ENCODE peak calls at places on chromosomes 16 and 17, in five cellular contexts. V is A549, R is endothelial cell of umbilical vein, I is GM12878, O is K562. P is an unnamed sample.

GRCh38 chr16:74700206-74701040 is at the start of gene MLKL:
- DNase-seq in V (peak; percentile 72), R (peak; percentile 69), I (peak; percentile 11), O (peak; percentile 46), P (peak; percentile 92)

GRCh38 chr17:79064026-79064425 is 10.6 kb upstream of the ENGASE start:
- DNase-seq in V (no peak), R (no peak), I (no peak), O (no peak), P (no peak)

GRCh38 chr16:89357055-89357454 is 133.3 kb downstream of the ANKRD11 start:
- DNase-seq in V (no peak), R (no peak), I (no peak), O (peak; percentile 55), P (no peak)

GRCh38 chr16:53611151-53611802 is 92.4 kb downstream of the RPGRIP1L start:
- DNase-seq in V (no peak), R (no peak), I (no peak), O (no peak), P (no peak)

GRCh38 chr16:71645450-71645849 is 19.5 kb downstream of the MARVELD3 start:
- DNase-seq in V (peak; percentile 70), R (no peak), I (no peak), O (peak; percentile 60), P (peak; percentile 61)

GRCh38 chr17:596763-597644 is 117.6 kb downstream of the VPS53 start:
- DNase-seq in V (no peak), R (peak; percentile 53), I (no peak), O (peak; percentile 15), P (no peak)

GRCh38 chr17:19800571-19800970 is 52.5 kb upstream of the ALDH3A1 start:
- DNase-seq in V (no peak), R (no peak), I (no peak), O (no peak), P (peak; percentile 17)

GRCh38 chr17:62892870-62893338 is 73.1 kb upstream of the TANC2 start:
- DNase-seq in V (peak; percentile 74), R (peak; percentile 83), I (no peak), O (no peak), P (peak; percentile 92)

GRCh38 chr17:969767-970387 is 9.7 kb downstream of the NXN start:
- DNase-seq in V (no peak), R (no peak), I (no peak), O (peak; percentile 24), P (no peak)

DNA sequence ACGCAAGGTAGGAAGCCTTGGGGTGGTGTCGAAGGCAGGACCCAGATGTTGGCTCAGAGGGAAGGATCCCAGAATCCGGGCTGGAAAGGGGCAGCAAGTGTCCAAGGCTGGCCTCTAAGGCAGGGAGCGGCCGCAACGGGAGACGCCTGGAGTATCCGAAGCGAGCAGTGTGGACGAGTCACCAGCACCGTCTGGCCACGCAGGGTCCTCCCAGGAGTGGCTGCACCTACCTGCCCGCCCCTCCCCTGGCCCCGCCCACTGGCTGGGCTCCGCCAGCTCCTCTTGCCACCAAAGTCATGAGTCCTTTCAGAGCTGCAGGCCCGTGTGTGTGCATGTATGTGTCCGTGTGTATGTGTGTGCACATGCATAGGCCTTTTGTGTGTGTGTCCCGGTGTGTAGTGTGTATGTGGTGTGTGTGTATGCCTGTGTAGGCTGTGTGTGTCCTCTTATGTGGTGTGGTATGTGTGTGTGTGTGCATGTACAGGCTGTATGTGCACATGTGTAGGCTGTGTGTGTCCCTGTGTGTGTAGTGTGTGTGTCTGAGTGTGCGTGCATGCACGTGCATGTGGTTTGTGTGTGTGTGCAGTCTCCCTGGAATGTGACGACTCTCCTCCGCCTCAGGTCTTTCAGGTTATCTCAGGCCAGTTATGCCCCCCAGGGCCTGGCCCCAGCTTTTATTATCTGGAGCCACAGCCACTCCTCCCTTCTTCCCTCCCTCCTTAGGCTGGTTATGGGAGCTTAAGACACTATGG is at the start of gene PRSS8:
- DNase-seq in V (no peak), R (no peak), I (no peak), O (peak; percentile 61), P (no peak)
- TF ChIP-seq POLR2A in V (no peak), R (no peak), I (no peak), O (no peak), P (no peak)

GRCh38 chr17:16922386-16923096 is 49.4 kb downstream of the TNFRSF13B start:
- DNase-seq in V (no peak), R (no peak), I (no peak), O (no peak), P (peak; percentile 32)
- TF ChIP-seq CTCF in V (no peak), R (no peak), I (peak; percentile 42), O (peak; percentile 31), P (no peak)

DNA sequence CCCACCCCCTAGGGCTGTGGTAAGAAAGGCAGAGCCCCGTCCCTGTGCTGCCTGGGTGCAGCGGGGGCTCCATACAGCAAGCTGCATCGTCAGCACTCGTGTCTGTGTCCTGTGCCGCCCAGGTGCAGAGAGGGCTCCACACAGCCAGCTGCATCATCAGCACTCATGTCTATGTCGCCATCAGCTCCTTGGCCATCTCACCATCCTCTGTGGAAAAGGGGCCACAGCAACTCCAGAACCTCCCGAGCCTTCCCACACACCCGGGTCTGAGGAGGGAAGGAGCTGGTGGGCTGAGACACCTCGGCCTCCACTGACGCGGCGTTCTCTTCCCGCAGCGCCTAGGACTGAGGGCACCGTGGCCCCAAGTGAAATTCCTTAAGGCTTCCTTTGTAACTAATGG is 72.9 kb upstream of the CHMP6 start:
- DNase-seq in V (no peak), R (no peak), I (no peak), O (no peak), P (no peak)
- TF ChIP-seq MYC in V (no peak), R (no peak), I (no peak), O (no peak), P (no peak)

DNA sequence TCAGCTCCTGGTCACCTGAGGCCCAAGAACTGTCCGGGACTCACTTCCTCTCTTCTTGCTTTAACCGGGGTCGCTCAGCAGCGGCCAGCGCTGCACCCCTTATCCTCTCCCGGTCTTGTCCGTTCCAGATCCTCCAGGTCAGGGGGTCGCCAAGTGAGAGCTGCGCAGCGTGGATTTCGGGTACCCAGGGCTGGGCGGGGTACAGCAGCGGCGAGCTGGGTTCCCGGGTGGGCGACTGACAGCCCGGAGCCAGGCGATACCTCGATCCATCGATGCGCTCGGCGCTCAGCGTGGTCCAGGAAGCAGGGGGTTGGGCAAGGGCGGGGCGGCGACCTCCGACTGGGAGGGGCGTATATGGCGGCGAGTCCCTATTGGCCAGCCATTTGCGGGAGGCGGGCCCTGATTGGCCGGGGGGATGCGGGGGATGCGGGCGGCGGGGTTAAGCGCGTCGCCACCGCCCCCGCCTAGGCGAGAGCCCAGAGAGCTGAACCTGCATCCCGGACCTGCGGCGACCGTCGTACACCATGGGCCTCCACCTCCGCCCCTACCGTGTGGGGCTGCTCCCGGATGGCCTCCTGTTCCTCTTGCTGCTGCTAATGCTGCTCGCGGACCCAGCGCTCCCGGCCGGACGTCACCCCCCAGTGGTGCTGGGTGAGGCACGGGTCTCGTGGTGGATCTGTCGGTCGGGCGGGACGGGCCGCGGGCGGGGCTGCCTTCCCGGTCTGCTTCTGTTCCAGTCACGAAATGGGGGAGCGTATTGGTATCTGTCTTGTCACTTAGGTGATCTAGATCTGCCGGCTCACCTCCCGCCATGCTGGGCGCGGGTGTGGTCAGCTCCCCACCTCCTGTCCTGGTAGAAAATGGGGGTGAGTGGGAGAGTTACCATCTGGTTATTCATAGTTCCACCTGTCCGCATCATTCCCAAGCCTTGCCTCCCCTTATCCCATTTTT is at the start of gene PLA2G15:
- DNase-seq in V (peak; percentile 89), R (peak; percentile 93), I (no peak), O (peak; percentile 100), P (peak; percentile 97)
- TF ChIP-seq POLR2A in V (peak; percentile 55), R (peak; percentile 78), I (peak; percentile 87), O (peak; percentile 65), P (no peak)

DNA sequence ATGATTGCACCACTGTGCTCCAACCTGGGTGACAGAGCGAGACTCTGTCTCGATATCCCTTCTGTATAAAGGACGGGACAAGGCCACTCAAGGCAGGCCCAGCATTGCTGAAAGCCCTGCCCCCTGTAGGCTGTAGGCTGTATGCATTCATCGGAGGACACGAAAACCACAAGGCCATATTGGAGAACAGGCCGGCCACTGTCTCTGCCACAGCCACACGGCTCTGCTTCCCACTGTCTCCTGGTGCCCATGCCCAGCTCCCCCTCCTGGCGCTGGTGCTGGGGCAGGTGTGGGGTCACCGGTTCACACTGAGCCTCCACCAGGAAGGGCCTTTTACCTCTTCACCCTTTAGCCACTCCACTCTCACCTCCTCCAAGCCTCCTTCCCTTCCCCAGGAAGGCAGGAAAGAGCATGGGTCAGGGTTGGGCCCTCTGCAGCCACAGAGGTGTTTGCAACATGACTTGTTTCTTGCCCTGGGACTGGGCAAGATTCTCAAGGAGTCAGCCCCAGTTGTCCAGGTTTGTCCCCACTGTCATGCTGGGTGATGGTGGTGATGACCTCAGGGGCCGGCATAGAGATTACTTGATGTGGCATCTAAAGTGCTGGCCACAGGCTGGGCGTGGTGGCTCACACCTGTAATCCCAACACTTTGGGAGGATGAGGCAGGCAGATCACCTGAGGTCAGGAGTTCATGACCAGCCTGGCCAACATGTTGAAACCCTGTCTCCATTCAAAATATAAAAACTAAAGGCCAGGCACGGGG is 5.3 kb upstream of the NTN3 start:
- DNase-seq in V (peak; percentile 25), R (no peak), I (no peak), O (no peak), P (peak; percentile 71)
- TF ChIP-seq CTCF in V (no peak), R (peak; percentile 24), I (peak; percentile 16), O (peak; percentile 55), P (peak; percentile 54)

GRCh38 chr16:82043680-82044584 is 8.9 kb downstream of the HSD17B2 start:
- DNase-seq in V (no peak), R (no peak), I (no peak), O (no peak), P (no peak)

GRCh38 chr16:82042841-82043240 is 7.8 kb downstream of the HSD17B2 start:
- DNase-seq in V (no peak), R (no peak), I (no peak), O (no peak), P (no peak)

GRCh38 chr16:82045471-82046178 is 10.6 kb downstream of the HSD17B2 start:
- DNase-seq in V (no peak), R (no peak), I (no peak), O (no peak), P (no peak)

GRCh38 chr16:82046541-82046940 is 11.5 kb downstream of the HSD17B2 start:
- DNase-seq in V (no peak), R (no peak), I (no peak), O (no peak), P (no peak)

DNA sequence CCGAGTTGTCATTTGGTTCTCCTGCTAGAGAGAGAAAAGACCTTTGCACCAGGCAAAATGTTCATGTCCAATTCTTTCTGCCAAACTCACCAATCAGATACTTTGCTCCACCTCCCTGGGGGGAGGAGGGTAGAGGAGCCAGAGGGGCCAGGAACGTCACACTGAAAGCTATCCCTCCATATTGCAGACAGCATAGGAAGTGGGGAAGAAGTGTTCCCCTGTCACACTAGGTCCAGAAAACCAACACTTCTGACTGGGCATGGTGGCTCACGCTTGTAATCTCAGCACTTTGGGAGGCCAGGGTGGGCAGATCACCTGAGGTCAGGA is 9.5 kb downstream of the HSD17B2 start:
- DNase-seq in V (no peak), R (no peak), I (no peak), O (no peak), P (no peak)
- TF ChIP-seq MYC in V (no peak), R (no peak), I (no peak), O (no peak), P (no peak)

GRCh38 chr17:82273327-82274133 is at the start of gene CSNK1D:
- DNase-seq in V (peak; percentile 94), R (peak; percentile 92), I (peak; percentile 33), O (peak; percentile 95), P (peak; percentile 86)
- TF ChIP-seq POLR2A in V (peak; percentile 63), R (peak; percentile 77), I (peak; percentile 89), O (peak; percentile 83), P (peak; percentile 47)

P was measured in NB4.